ENCODE peak calls at places on chromosomes 6 and 20, in five cellular contexts. Z, Y, O, B and U are unnamed samples.

GRCh38 chr6:30000156-30000791 is 57.9 kb downstream of the HLA-A start:
- DNase-seq in O (no peak), Z (no peak), Y (no peak), B (peak; percentile 23), U (no peak)

GRCh38 chr6:44071670-44072451 is 55.4 kb downstream of the MRPL14 start:
- DNase-seq in B (no peak), Z (no peak), O (no peak), Y (peak; percentile 95), U (peak; percentile 90)

GRCh38 chr20:914727-915498 is 1.2 kb downstream of the ANGPT4 start:
- DNase-seq in Y (no peak), O (no peak), Z (no peak), B (no peak), U (no peak)

GRCh38 chr20:13771853-13772453 is 12.8 kb downstream of the ESF1 start:
- DNase-seq in Y (no peak), Z (no peak), B (no peak), O (no peak), U (peak; percentile 42)

GRCh38 chr6:34513628-34514027 is 42.5 kb downstream of the SPDEF start:
- DNase-seq in Y (no peak), O (no peak), Z (peak; percentile 40), B (no peak), U (no peak)

GRCh38 chr20:8523684-8524083 is 391.6 kb downstream of the PLCB1 start:
- DNase-seq in B (no peak), Z (no peak), Y (no peak), O (no peak), U (no peak)

GRCh38 chr6:82364087-82365010 is 732 bp downstream of the TPBG start:
- DNase-seq in Z (peak; percentile 76), O (peak; percentile 54), B (no peak), Y (peak; percentile 18), U (peak; percentile 76)

GRCh38 chr6:162854228-162854627 is 126.5 kb downstream of the PACRG start:
- DNase-seq in O (no peak), Y (no peak), Z (no peak), B (no peak), U (no peak)

GRCh38 chr6:72861059-72861458 is 239.2 kb downstream of the KCNQ5 start:
- DNase-seq in B (no peak), Y (no peak), Z (no peak), O (no peak), U (no peak)

GRCh38 chr6:44176935-44177509 is 18.4 kb downstream of the CAPN11 start:
- DNase-seq in Y (no peak), B (no peak), Z (no peak), O (no peak), U (no peak)

GRCh38 chr6:28107506-28107905 is 16.9 kb upstream of the ZSCAN16 start:
- DNase-seq in B (no peak), O (no peak), Z (no peak), Y (no peak), U (no peak)

GRCh38 chr6:36544228-36544627 is 3.1 kb downstream of the STK38 start:
- DNase-seq in O (no peak), Y (no peak), B (peak; percentile 10), Z (no peak), U (no peak)

GRCh38 chr6:112927641-112928040 is 580.5 kb downstream of the RFPL4B start:
- DNase-seq in B (no peak), O (no peak), Y (no peak), Z (no peak), U (no peak)

GRCh38 chr6:157982580-157983438 is 1.1 kb downstream of the SYNJ2 start:
- DNase-seq in O (no peak), Y (peak; percentile 57), B (no peak), Z (peak; percentile 64), U (peak; percentile 57)

GRCh38 chr6:130417951-130418350 is 52.1 kb downstream of the TMEM200A start:
- DNase-seq in Z (no peak), O (no peak), B (no peak), Y (peak; percentile 75), U (peak; percentile 43)

GRCh38 chr6:14270925-14271791 is 153.6 kb downstream of the CD83 start:
- DNase-seq in Y (peak; percentile 85), Z (no peak), O (peak; percentile 99), B (no peak), U (no peak)

GRCh38 chr6:53984163-53984562 is 127.1 kb upstream of the MLIP start:
- DNase-seq in B (no peak), Z (no peak), Y (peak; percentile 97), O (peak; percentile 86), U (peak; percentile 88)

GRCh38 chr20:48761023-48761785 is 66.6 kb downstream of the PREX1 start:
- DNase-seq in Y (no peak), Z (no peak), O (no peak), B (peak; percentile 88), U (no peak)

GRCh38 chr20:51525241-51526104 is 17.0 kb downstream of the NFATC2 start:
- DNase-seq in Z (peak; percentile 68), Y (no peak), B (no peak), O (no peak), U (no peak)

GRCh38 chr6:168012431-168013249 is 15.2 kb downstream of the KIF25 start:
- DNase-seq in Y (no peak), O (no peak), B (no peak), Z (no peak), U (no peak)

GRCh38 chr6:141401168-141401567 is 731.6 kb upstream of the GJE1 start:
- DNase-seq in Z (no peak), B (no peak), Y (no peak), O (no peak), U (peak; percentile 6)

GRCh38 chr6:32845381-32845884 is 1.6 kb upstream of the PSMB8 start:
- DNase-seq in Y (no peak), O (no peak), Z (peak; percentile 57), B (peak; percentile 25), U (no peak)

GRCh38 chr6:168333039-168333438 is 13.5 kb upstream of the DACT2 start:
- DNase-seq in Y (no peak), O (peak; percentile 29), Z (no peak), B (no peak), U (no peak)

GRCh38 chr20:63635431-63636141 is 8.7 kb upstream of the GMEB2 start:
- DNase-seq in O (no peak), Y (no peak), Z (no peak), B (peak; percentile 72), U (no peak)

GRCh38 chr20:63320041-63320511 is 27.1 kb downstream of the COL20A1 start:
- DNase-seq in B (no peak), Z (peak; percentile 46), O (no peak), Y (no peak), U (no peak)

GRCh38 chr6:37583261-37583660 is 83.6 kb upstream of the CCDC167 start:
- DNase-seq in Z (no peak), O (no peak), Y (no peak), B (no peak), U (no peak)

GRCh38 chr6:109174911-109175310 is 79.6 kb downstream of the CEP57L1 start:
- DNase-seq in Y (no peak), O (no peak), B (no peak), Z (no peak), U (no peak)

GRCh38 chr20:568865-569415 is 25.4 kb upstream of the CSNK2A1 start:
- DNase-seq in B (no peak), Y (no peak), O (no peak), Z (no peak), U (no peak)

GRCh38 chr6:168034537-168034936 is 37.1 kb downstream of the KIF25 start:
- DNase-seq in B (no peak), Y (no peak), O (no peak), Z (no peak), U (no peak)

GRCh38 chr20:61613885-61614284 is 361.8 kb downstream of the CDH4 start:
- DNase-seq in Y (no peak), O (no peak), B (no peak), Z (no peak), U (no peak)